ENCODE peak calls at places on chromosomes 2 and 18, in ten cellular contexts. H, K, O, M, E, X, C, S, D and A are unnamed samples.

GRCh38 chr2:23694058-23695045 is 232.6 kb downstream of the ATAD2B start:
- DNase-seq in H (no peak), K (no peak), O (no peak), M (no peak), E (no peak), X (no peak), C (no peak), S (no peak), D (no peak), A (no peak)

GRCh38 chr2:220503446-220503845 is 876.0 kb downstream of the SLC4A3 start:
- DNase-seq in H (no peak), K (no peak), O (no peak), M (no peak), E (no peak), X (no peak), C (no peak), S (no peak), D (no peak), A (no peak)

GRCh38 chr2:29405707-29406106 is 290.5 kb downstream of the CLIP4 start:
- DNase-seq in H (no peak), K (no peak), O (no peak), M (no peak), E (no peak), X (no peak), C (no peak), S (no peak), D (no peak), A (no peak)

GRCh38 chr2:78455586-78455985 is 569.9 kb upstream of the REG3G start:
- DNase-seq in H (no peak), K (no peak), O (no peak), M (no peak), E (no peak), X (no peak), C (no peak), S (no peak), D (no peak), A (no peak)

GRCh38 chr2:131033786-131034121 is 59.5 kb downstream of the FAM168B start:
- DNase-seq in H (no peak), K (no peak), O (no peak), M (no peak), E (no peak), X (no peak), C (no peak), S (no peak), D (no peak), A (no peak)

GRCh38 chr2:54666741-54667639 is 56.5 kb upstream of the EML6 start:
- DNase-seq in H (no peak), K (peak; percentile 69), O (no peak), M (no peak), E (no peak), X (no peak), C (peak; percentile 57), S (no peak), D (no peak), A (no peak)

GRCh38 chr2:148903294-148903693 is 28.3 kb downstream of the KIF5C start:
- DNase-seq in H (no peak), K (no peak), O (no peak), M (no peak), E (no peak), X (no peak), C (no peak), S (no peak), D (no peak), A (no peak)

GRCh38 chr2:20456049-20456665 is 9.3 kb downstream of the RHOB start:
- DNase-seq in H (no peak), K (no peak), O (no peak), M (no peak), E (no peak), X (no peak), C (no peak), S (no peak), D (no peak), A (no peak)

GRCh38 chr18:75790821-75791220 is 363.3 kb upstream of the SMIM21 start:
- DNase-seq in H (no peak), K (no peak), O (no peak), M (no peak), E (no peak), X (no peak), C (no peak), S (no peak), D (no peak), A (no peak)

GRCh38 chr2:69083126-69083733 is 70.3 kb downstream of the ANTXR1 start:
- DNase-seq in H (no peak), K (no peak), O (peak; percentile 69), M (no peak), E (no peak), X (peak; percentile 23), C (peak; percentile 39), S (no peak), D (no peak), A (no peak)

GRCh38 chr18:5106730-5107129 is 90.3 kb downstream of the AKAIN1 start:
- DNase-seq in H (no peak), K (no peak), O (no peak), M (no peak), E (no peak), X (no peak), C (no peak), S (peak; percentile 60), D (no peak), A (no peak)

GRCh38 chr18:78721986-78722385 is 257.6 kb upstream of the SALL3 start:
- DNase-seq in H (no peak), K (peak; percentile 12), O (no peak), M (no peak), E (no peak), X (no peak), C (no peak), S (peak; percentile 30), D (no peak), A (no peak)